ENCODE peak calls at places on chromosomes 13 and 19, in seven cellular contexts. W is ovary, N is H9, O is hepatocyte, I is HepG2, C is HCT116, S is left ventricle myocardium inferior. K is an unnamed sample.

GRCh38 chr19:3556978-3557460 is 367 bp downstream of the MFSD12 start:
- DNase-seq in I (no peak), C (no peak), W (no peak), S (no peak), O (peak; percentile 80), N (peak; percentile 33), K (no peak)

GRCh38 chr13:51636349-51636890 is 52.2 kb downstream of the WDFY2 start:
- DNase-seq in S (no peak), W (no peak), O (peak; percentile 42), N (no peak), C (no peak), I (peak; percentile 99), K (no peak)

GRCh38 chr19:13557756-13558398 is 51.6 kb upstream of the CACNA1A start:
- DNase-seq in O (no peak), S (no peak), W (no peak), N (peak; percentile 48), I (no peak), C (peak; percentile 48), K (no peak)

GRCh38 chr19:850221-850978 is 1.7 kb upstream of the ELANE start:
- DNase-seq in S (peak; percentile 93), N (peak; percentile 42), O (peak; percentile 78), C (no peak), W (peak; percentile 92), I (no peak), K (no peak)

GRCh38 chr13:98796191-98796590 is 43.7 kb upstream of the SLC15A1 start:
- DNase-seq in O (no peak), I (no peak), S (no peak), W (no peak), C (no peak), N (no peak), K (no peak)

GRCh38 chr19:35462476-35462953 is 14.5 kb downstream of the FFAR2 start:
- DNase-seq in N (no peak), C (no peak), S (no peak), I (no peak), W (no peak), O (no peak), K (no peak)

GRCh38 chr13:51330741-51331140 is 8.8 kb upstream of the SERPINE3 start:
- DNase-seq in C (no peak), W (no peak), S (no peak), N (no peak), I (no peak), O (no peak), K (no peak)

GRCh38 chr19:39765091-39766076 is 13.3 kb upstream of the LEUTX start:
- DNase-seq in C (peak; percentile 36), O (peak; percentile 77), N (peak; percentile 48), I (peak; percentile 48), S (no peak), W (no peak), K (no peak)

GRCh38 chr13:106525865-106526264 is 9.6 kb downstream of the EFNB2 start:
- DNase-seq in S (no peak), C (no peak), N (peak; percentile 49), W (no peak), O (no peak), I (no peak), K (no peak)

GRCh38 chr13:106527806-106528205 is 7.7 kb downstream of the EFNB2 start:
- DNase-seq in O (no peak), I (no peak), N (no peak), C (no peak), S (no peak), W (no peak), K (no peak)

GRCh38 chr13:106528711-106529414 is 6.6 kb downstream of the EFNB2 start:
- DNase-seq in W (no peak), O (no peak), S (no peak), C (no peak), I (no peak), N (no peak), K (no peak)

GRCh38 chr13:106529415-106530208 is 5.8 kb downstream of the EFNB2 start:
- DNase-seq in O (no peak), N (no peak), S (no peak), C (no peak), W (no peak), I (no peak), K (no peak)

DNA sequence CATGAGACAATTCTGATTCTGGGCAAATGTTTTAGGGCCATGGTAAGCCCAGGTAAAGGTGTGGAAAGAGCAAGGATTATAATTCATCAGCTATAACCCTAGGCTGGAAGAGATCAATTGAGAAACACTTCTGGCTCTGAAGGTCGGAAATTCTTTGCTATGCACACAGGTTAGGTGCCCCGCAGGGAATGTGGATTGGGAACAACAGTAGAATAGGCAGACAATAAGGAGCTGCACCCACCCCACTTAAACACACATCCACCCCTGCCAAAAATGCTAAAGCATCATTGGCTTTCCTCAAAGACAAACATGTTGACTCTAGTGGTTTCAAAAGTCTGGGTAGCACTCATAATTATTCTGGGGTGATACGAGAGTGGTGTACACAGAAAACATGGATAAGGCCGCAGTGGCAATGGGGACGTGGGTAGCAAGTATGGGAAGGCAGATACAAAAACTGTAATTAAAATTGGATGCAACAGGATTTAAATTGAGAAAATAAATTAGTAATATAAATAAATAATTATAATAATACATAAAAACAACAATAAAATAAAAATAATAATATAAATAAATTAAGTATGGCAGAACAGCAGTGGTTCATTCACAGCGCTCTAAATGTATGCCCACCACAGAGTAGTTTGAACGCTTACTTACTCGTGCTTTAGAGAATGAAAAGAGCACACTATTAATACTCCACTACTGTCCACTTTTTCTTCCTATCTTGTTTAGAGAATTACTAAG is 8.5 kb downstream of the EFNB2 start:
- DNase-seq in C (no peak), I (no peak), O (no peak), W (no peak), S (no peak), N (peak; percentile 65), K (no peak)
- H3K27me3 ChIP-seq in C (no peaks in the 10 kb centered on the region), I (no peaks in the 10 kb centered on the region), O (no peaks in the 10 kb centered on the region), W (no peaks in the 10 kb centered on the region), S (no peaks in the 10 kb centered on the region), N (no peaks in the 10 kb centered on the region), K (no peaks in the 10 kb centered on the region)

GRCh38 chr13:113947321-113948033 is 26.4 kb downstream of the C13orf46 start:
- DNase-seq in I (no peak), W (peak; percentile 79), N (peak; percentile 49), C (peak; percentile 12), S (peak; percentile 42), O (peak; percentile 49), K (no peak)
- TF ChIP-seq CTCF in I (peak; percentile 73), W (peak; percentile 75), N (peak; percentile 53), C (peak; percentile 39), S (peak; percentile 76), O (peak; percentile 57), K (peak; percentile 81)

GRCh38 chr19:6708346-6708745 is 12.1 kb downstream of the C3 start:
- DNase-seq in I (no peak), W (no peak), O (no peak), N (no peak), C (no peak), S (no peak), K (no peak)
- H3K27me3 ChIP-seq in I (no peaks in the 10 kb centered on the region), W (no peaks in the 10 kb centered on the region), O (peaks cover 30% of the 10 kb centered on the region), N (no peaks in the 10 kb centered on the region), C (no peaks in the 10 kb centered on the region), S (peaks cover 76% of the 10 kb centered on the region), K (peaks cover 25% of the 10 kb centered on the region)

DNA sequence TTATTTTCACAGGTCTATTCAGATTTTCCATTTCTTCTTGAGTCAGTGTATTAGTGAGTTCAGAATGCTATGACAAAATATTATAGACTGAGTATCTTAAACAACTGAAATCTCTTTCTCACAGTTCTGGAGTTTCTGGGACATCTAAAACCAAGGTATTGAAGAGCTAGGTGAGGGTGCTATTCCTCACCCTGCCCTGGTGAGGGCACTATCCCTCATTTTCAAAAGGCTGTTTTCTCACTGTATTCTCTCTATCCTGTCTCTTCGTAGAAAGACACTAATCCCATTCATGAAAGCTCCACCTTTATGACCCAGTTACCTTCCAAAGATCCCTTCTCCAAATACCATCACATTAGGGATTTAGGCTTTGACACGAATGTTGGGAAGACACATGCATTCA is 1617.1 kb downstream of the PCDH9 start:
- DNase-seq in W (no peak), N (peak; percentile 33), I (peak; percentile 2), C (peak; percentile 8), S (no peak), O (no peak), K (no peak)
- TF ChIP-seq CTCF in W (no peak), N (peak; percentile 74), I (no peak), C (peak; percentile 68), S (no peak), O (no peak), K (no peak)